ENCODE peak calls at places on chromosomes 3 and 15, in ten cellular contexts. One of them, this sample, is unnamed.

GRCh38 chr3:197577366-197578074 is 21.8 kb upstream of the BDH1 start:
- DNase-seq in fibroblast of mammary gland: no peak
- DNase-seq in NCI-H1092 treated with DMSO at 0.1 percent for 48 hours: no peak
- DNase-seq in central memory CD8-positive, alpha-beta T cell: no peak
- DNase-seq in NCI-H510A treated with DMSO at 0.1 percent for 48 hours: no peak
- DNase-seq in OCI-LY7: no peak
- DNase-seq in NCI-H146: peak
- DNase-seq in stimulated activated CD4-positive, alpha-beta T cell treated with anti-CD3 and anti-CD28 coated beads, Interleukin-12 subunit alpha, Interleukin-12 subunit beta, amount 100 ng/mL, for 4 hours: no peak
- DNase-seq in cardiac fibroblast: no peak
- DNase-seq in heart left ventricle: no peak
- DNase-seq in this sample: no peak

GRCh38 chr15:97470417-97470816 is 490.1 kb upstream of the ARRDC4 start:
- DNase-seq in NCI-H1092 treated with DMSO at 0.1 percent for 48 hours: no peak
- DNase-seq in heart left ventricle: no peak
- DNase-seq in central memory CD8-positive, alpha-beta T cell: no peak
- DNase-seq in fibroblast of mammary gland: no peak
- DNase-seq in OCI-LY7: no peak
- DNase-seq in NCI-H146: no peak
- DNase-seq in NCI-H510A treated with DMSO at 0.1 percent for 48 hours: no peak
- DNase-seq in stimulated activated CD4-positive, alpha-beta T cell treated with anti-CD3 and anti-CD28 coated beads, Interleukin-12 subunit alpha, Interleukin-12 subunit beta, amount 100 ng/mL, for 4 hours: no peak
- DNase-seq in cardiac fibroblast: no peak
- DNase-seq in this sample: no peak

GRCh38 chr3:193871093-193871485 is 264.9 kb upstream of the HES1 start:
- DNase-seq in stimulated activated CD4-positive, alpha-beta T cell treated with anti-CD3 and anti-CD28 coated beads, Interleukin-12 subunit alpha, Interleukin-12 subunit beta, amount 100 ng/mL, for 4 hours: no peak
- DNase-seq in NCI-H510A treated with DMSO at 0.1 percent for 48 hours: no peak
- DNase-seq in OCI-LY7: no peak
- DNase-seq in NCI-H1092 treated with DMSO at 0.1 percent for 48 hours: no peak
- DNase-seq in NCI-H146: peak
- DNase-seq in fibroblast of mammary gland: no peak
- DNase-seq in cardiac fibroblast: no peak
- DNase-seq in heart left ventricle: no peak
- DNase-seq in central memory CD8-positive, alpha-beta T cell: no peak
- DNase-seq in this sample: no peak

GRCh38 chr3:99741588-99741987 is 76.1 kb upstream of the CMSS1 start:
- DNase-seq in NCI-H510A treated with DMSO at 0.1 percent for 48 hours: no peak
- DNase-seq in stimulated activated CD4-positive, alpha-beta T cell treated with anti-CD3 and anti-CD28 coated beads, Interleukin-12 subunit alpha, Interleukin-12 subunit beta, amount 100 ng/mL, for 4 hours: no peak
- DNase-seq in NCI-H1092 treated with DMSO at 0.1 percent for 48 hours: no peak
- DNase-seq in NCI-H146: no peak
- DNase-seq in heart left ventricle: no peak
- DNase-seq in OCI-LY7: no peak
- DNase-seq in fibroblast of mammary gland: no peak
- DNase-seq in central memory CD8-positive, alpha-beta T cell: no peak
- DNase-seq in cardiac fibroblast: no peak
- DNase-seq in this sample: no peak

GRCh38 chr15:87874896-87875661 is 381.5 kb downstream of the NTRK3 start:
- DNase-seq in central memory CD8-positive, alpha-beta T cell: no peak
- DNase-seq in NCI-H1092 treated with DMSO at 0.1 percent for 48 hours: no peak
- DNase-seq in cardiac fibroblast: peak
- DNase-seq in stimulated activated CD4-positive, alpha-beta T cell treated with anti-CD3 and anti-CD28 coated beads, Interleukin-12 subunit alpha, Interleukin-12 subunit beta, amount 100 ng/mL, for 4 hours: no peak
- DNase-seq in OCI-LY7: no peak
- DNase-seq in heart left ventricle: no peak
- DNase-seq in NCI-H146: no peak
- DNase-seq in NCI-H510A treated with DMSO at 0.1 percent for 48 hours: no peak
- DNase-seq in fibroblast of mammary gland: no peak
- DNase-seq in this sample: no peak

GRCh38 chr3:196813903-196814302 is 53.8 kb upstream of the SENP5 start:
- DNase-seq in heart left ventricle: no peak
- DNase-seq in OCI-LY7: no peak
- DNase-seq in NCI-H146: no peak
- DNase-seq in stimulated activated CD4-positive, alpha-beta T cell treated with anti-CD3 and anti-CD28 coated beads, Interleukin-12 subunit alpha, Interleukin-12 subunit beta, amount 100 ng/mL, for 4 hours: no peak
- DNase-seq in NCI-H1092 treated with DMSO at 0.1 percent for 48 hours: no peak
- DNase-seq in fibroblast of mammary gland: peak
- DNase-seq in central memory CD8-positive, alpha-beta T cell: no peak
- DNase-seq in NCI-H510A treated with DMSO at 0.1 percent for 48 hours: no peak
- DNase-seq in cardiac fibroblast: peak
- DNase-seq in this sample: no peak

GRCh38 chr3:56826831-56827722 is 25.3 kb upstream of the ARHGEF3 start:
- DNase-seq in NCI-H510A treated with DMSO at 0.1 percent for 48 hours: no peak
- DNase-seq in NCI-H1092 treated with DMSO at 0.1 percent for 48 hours: no peak
- DNase-seq in cardiac fibroblast: peak
- DNase-seq in central memory CD8-positive, alpha-beta T cell: no peak
- DNase-seq in fibroblast of mammary gland: peak
- DNase-seq in NCI-H146: no peak
- DNase-seq in heart left ventricle: no peak
- DNase-seq in stimulated activated CD4-positive, alpha-beta T cell treated with anti-CD3 and anti-CD28 coated beads, Interleukin-12 subunit alpha, Interleukin-12 subunit beta, amount 100 ng/mL, for 4 hours: no peak
- DNase-seq in OCI-LY7: no peak
- DNase-seq in this sample: no peak

GRCh38 chr15:67224889-67225288 is 29.6 kb downstream of the AAGAB start:
- DNase-seq in cardiac fibroblast: no peak
- DNase-seq in NCI-H146: no peak
- DNase-seq in central memory CD8-positive, alpha-beta T cell: no peak
- DNase-seq in heart left ventricle: no peak
- DNase-seq in fibroblast of mammary gland: no peak
- DNase-seq in NCI-H1092 treated with DMSO at 0.1 percent for 48 hours: no peak
- DNase-seq in OCI-LY7: no peak
- DNase-seq in NCI-H510A treated with DMSO at 0.1 percent for 48 hours: no peak
- DNase-seq in stimulated activated CD4-positive, alpha-beta T cell treated with anti-CD3 and anti-CD28 coated beads, Interleukin-12 subunit alpha, Interleukin-12 subunit beta, amount 100 ng/mL, for 4 hours: no peak
- DNase-seq in this sample: no peak

This sample was measured in NCI-H1048.